ENCODE peak calls at places on chromosome 18, in nine cellular contexts. I is NCI-H774; H is iPS DF 19.7; B is effector CD4-positive, alpha-beta T cell; W is GM12891; N is A549; U is ELF-1; S is GM10248; Y is astrocyte of the spinal cord. R is an unnamed sample.

GRCh38 chr18:5093902-5094301 is 103.2 kb downstream of the AKAIN1 start:
- DNase-seq in S (no peak), W (no peak), U (no peak), N (no peak), Y (no peak), B (no peak), H (no peak), I (no peak), R (no peak)

GRCh38 chr18:79069792-79070151 is 578 bp downstream of the ATP9B start:
- DNase-seq in I (no peak), H (no peak), N (no peak), B (no peak), U (no peak), Y (peak; percentile 32), W (no peak), S (peak; percentile 17), R (no peak)

GRCh38 chr18:48910972-48911545 is 39.7 kb downstream of the SMAD7 start:
- DNase-seq in H (no peak), N (no peak), Y (no peak), I (no peak), B (no peak), S (no peak), W (no peak), U (peak; percentile 8), R (no peak)

GRCh38 chr18:13628211-13628610 is 98.1 kb downstream of the FAM210A start:
- DNase-seq in H (no peak), N (no peak), U (peak; percentile 23), W (no peak), B (no peak), Y (no peak), I (no peak), S (no peak), R (no peak)

GRCh38 chr18:33184918-33185317 is 255.6 kb downstream of the CCDC178 start:
- DNase-seq in W (no peak), Y (no peak), U (no peak), S (no peak), I (no peak), N (no peak), B (no peak), H (no peak), R (no peak)

GRCh38 chr18:36514778-36515177 is 217.3 kb downstream of the FHOD3 start:
- DNase-seq in U (peak; percentile 63), S (no peak), B (no peak), I (no peak), Y (no peak), N (no peak), W (no peak), H (no peak), R (peak; percentile 17)

GRCh38 chr18:34929336-34929780 is 111.9 kb upstream of the MAPRE2 start:
- DNase-seq in I (peak; percentile 45), B (no peak), N (peak; percentile 33), Y (peak; percentile 78), W (no peak), H (no peak), S (no peak), U (peak; percentile 13), R (peak; percentile 84)

GRCh38 chr18:70377857-70378701 is 89.2 kb downstream of the SOCS6 start:
- DNase-seq in Y (no peak), B (no peak), I (no peak), W (no peak), U (no peak), H (no peak), S (no peak), N (no peak), R (no peak)

GRCh38 chr18:57585421-57585820 is 1.1 kb downstream of the FECH start:
- DNase-seq in N (no peak), H (no peak), I (no peak), B (no peak), S (no peak), W (no peak), U (no peak), Y (peak; percentile 12), R (no peak)

GRCh38 chr18:79608535-79608934 is 71.1 kb upstream of the CTDP1 start:
- DNase-seq in N (no peak), B (no peak), I (no peak), H (no peak), S (no peak), U (no peak), Y (no peak), W (no peak), R (no peak)

GRCh38 chr18:22034276-22034675 is 135.1 kb upstream of the GATA6 start:
- DNase-seq in H (no peak), I (no peak), U (no peak), Y (peak; percentile 18), W (no peak), B (no peak), S (no peak), N (no peak), R (no peak)

GRCh38 chr18:293557-293956 is 25.7 kb upstream of the THOC1 start:
- DNase-seq in H (no peak), Y (peak; percentile 44), N (no peak), B (no peak), I (no peak), W (no peak), U (no peak), S (no peak), R (peak; percentile 29)

GRCh38 chr18:79546781-79547272 is 132.8 kb upstream of the CTDP1 start:
- DNase-seq in W (no peak), H (no peak), N (no peak), Y (no peak), S (no peak), I (no peak), B (no peak), U (no peak), R (no peak)

GRCh38 chr18:2402084-2402483 is 169.2 kb downstream of the METTL4 start:
- DNase-seq in H (no peak), Y (peak; percentile 51), S (no peak), N (no peak), B (no peak), U (no peak), I (no peak), W (no peak), R (no peak)

GRCh38 chr18:12726774-12727550 is 24.1 kb downstream of the PSMG2 start:
- DNase-seq in I (peak; percentile 29), B (peak; percentile 61), Y (peak; percentile 74), N (peak; percentile 50), H (no peak), U (peak; percentile 78), S (peak; percentile 72), W (no peak), R (peak; percentile 71)

GRCh38 chr18:13943338-13943737 is 28.0 kb upstream of the MC2R start:
- DNase-seq in I (no peak), B (no peak), W (no peak), U (no peak), S (no peak), N (no peak), H (no peak), Y (no peak), R (no peak)

GRCh38 chr18:21489119-21489750 is 111.3 kb downstream of the ESCO1 start:
- DNase-seq in W (peak; percentile 50), I (peak; percentile 15), H (peak; percentile 20), B (no peak), Y (peak; percentile 58), N (peak; percentile 36), U (peak; percentile 63), S (peak; percentile 65), R (peak; percentile 47)

GRCh38 chr18:3262234-3263171 is 570 bp downstream of the MYL12B start:
- DNase-seq in N (no peak), B (peak; percentile 31), W (no peak), S (no peak), I (no peak), Y (no peak), H (no peak), U (no peak), R (no peak)

GRCh38 chr18:11567391-11567790 is 42.0 kb upstream of the SLC35G4 start:
- DNase-seq in B (no peak), I (no peak), H (no peak), N (no peak), S (no peak), Y (no peak), W (no peak), U (no peak), R (no peak)

GRCh38 chr18:10851824-10852225 is 297.5 kb downstream of the PIEZO2 start:
- DNase-seq in U (no peak), I (peak; percentile 1), B (no peak), S (peak; percentile 52), Y (peak; percentile 72), H (no peak), W (peak; percentile 12), N (peak; percentile 16), R (peak; percentile 65)

GRCh38 chr18:41660654-41661053 is 294.4 kb upstream of the PIK3C3 start:
- DNase-seq in U (no peak), N (no peak), H (no peak), S (no peak), I (no peak), Y (no peak), B (no peak), W (no peak), R (no peak)

GRCh38 chr18:59986139-59986538 is 86.3 kb downstream of the PMAIP1 start:
- DNase-seq in W (no peak), B (no peak), N (no peak), S (no peak), I (no peak), U (no peak), H (no peak), Y (no peak), R (no peak)